ENCODE peak calls at places on chromosomes 12 and 14, in six cellular contexts. K is heart left ventricle; B is heart right ventricle; N is CD4-positive, CD25-positive, alpha-beta regulatory T cell; H is cardiac muscle cell; U is H9. W is an unnamed sample. For H3K9me3, the result is how much of the 10 kb centered on the place peaks cover.

GRCh38 chr12:57861967-57862366 is 15.4 kb upstream of the CTDSP2 start:
- DNase-seq in U (no peak), N (no peak), K (no peak), B (no peak), H (no peak), W (no peak)

GRCh38 chr14:95713596-95714371 is at the start of gene TCL1A:
- DNase-seq in K (no peak), B (no peak), N (no peak), U (peak), H (no peak), W (no peak)

GRCh38 chr14:94110552-94111181 is at the start of gene IFI27:
- DNase-seq in B (peak), N (no peak), H (no peak), K (peak), U (peak), W (no peak)

GRCh38 chr12:132836803-132837331 is 8.2 kb upstream of the GOLGA3 start:
- DNase-seq in N (no peak), B (no peak), K (no peak), H (no peak), U (no peak), W (no peak)

GRCh38 chr12:80617733-80618132 is 89.7 kb upstream of the MYF6 start:
- DNase-seq in H (no peak), B (no peak), N (no peak), K (no peak), U (no peak), W (no peak)

GRCh38 chr12:83893101-83893500 is 1019.5 kb downstream of the SLC6A15 start:
- DNase-seq in H (no peak), U (no peak), K (no peak), N (no peak), B (no peak), W (no peak)

GRCh38 chr12:57539134-57539768 is 7.7 kb downstream of the DCTN2 start:
- DNase-seq in K (no peak), B (no peak), U (no peak), H (no peak), N (no peak), W (no peak)

GRCh38 chr12:78696267-78696666 is 168.3 kb upstream of the SYT1 start:
- DNase-seq in K (no peak), N (no peak), H (no peak), B (no peak), U (no peak), W (no peak)

GRCh38 chr14:70995671-70996070 is 88.4 kb downstream of the PCNX1 start:
- DNase-seq in B (no peak), N (no peak), U (peak), H (no peak), K (no peak), W (no peak)

GRCh38 chr14:35814371-35815005 is 5.4 kb upstream of the RALGAPA1 start:
- DNase-seq in K (peak), N (peak), H (peak), U (peak), B (peak), W (peak)

GRCh38 chr12:77493311-77493710 is 337.4 kb upstream of the NAV3 start:
- DNase-seq in U (no peak), B (peak), K (peak), N (no peak), H (no peak), W (no peak)

GRCh38 chr12:124398578-124399227 is 103.8 kb downstream of the RFLNA start:
- DNase-seq in B (no peak), U (no peak), H (no peak), K (no peak), N (no peak), W (no peak)

GRCh38 chr12:64670856-64671639 is 60.8 kb downstream of the RASSF3 start:
- DNase-seq in K (no peak), N (no peak), B (no peak), H (peak), U (no peak), W (no peak)

GRCh38 chr14:99589031-99589441 is 15.0 kb downstream of the CCDC85C start:
- DNase-seq in U (no peak), H (no peak), N (no peak), K (no peak), B (no peak), W (no peak)

GRCh38 chr12:122072031-122072970 is 6.3 kb upstream of the MLXIP start:
- DNase-seq in H (peak), K (peak), N (no peak), B (peak), U (no peak), W (no peak)

GRCh38 chr12:54004841-54005530 is 3.8 kb upstream of the HOXC8 start:
- DNase-seq in K (no peak), B (no peak), H (no peak), U (peak), N (no peak), W (no peak)

GRCh38 chr12:50732591-50732990 is 31.3 kb upstream of the ATF1 start:
- DNase-seq in H (no peak), N (no peak), U (no peak), B (no peak), K (no peak), W (no peak)

GRCh38 chr14:70008457-70008856 is 129.2 kb downstream of the SMOC1 start:
- DNase-seq in N (no peak), B (no peak), K (no peak), U (no peak), H (no peak), W (no peak)

GRCh38 chr12:117143008-117143532 is 43.9 kb upstream of the TESC start:
- DNase-seq in K (no peak), N (no peak), H (no peak), B (no peak), U (no peak), W (no peak)

GRCh38 chr12:6341439-6342139 is at the start of gene TNFRSF1A:
- DNase-seq in N (no peak), K (peak), H (peak), B (peak), U (peak), W (peak)

GRCh38 chr12:108629824-108630476 is 3.7 kb downstream of the SELPLG start:
- DNase-seq in N (peak), B (no peak), H (no peak), K (peak), U (no peak), W (no peak)

GRCh38 chr14:56759633-56760032 is 50.6 kb downstream of the OTX2 start:
- DNase-seq in H (peak), N (no peak), B (no peak), K (no peak), U (no peak), W (no peak)

GRCh38 chr14:53022593-53022992 is 71.7 kb upstream of the FERMT2 start:
- DNase-seq in K (no peak), U (no peak), H (no peak), B (no peak), N (no peak), W (peak)

GRCh38 chr12:32688786-32689185 is 9.7 kb downstream of the DNM1L start:
- DNase-seq in H (no peak), K (no peak), U (peak), B (no peak), N (no peak), W (no peak)

GRCh38 chr14:33475623-33476022 is 475.3 kb downstream of the EGLN3 start:
- DNase-seq in N (no peak), B (peak), H (peak), U (peak), K (peak), W (no peak)

GRCh38 chr14:94570440-94570839 is 9.2 kb downstream of the SERPINA4 start:
- DNase-seq in K (no peak), U (no peak), N (no peak), H (no peak), B (no peak), W (no peak)

GRCh38 chr14:79376557-79376956 is 834.7 kb downstream of the DIO2 start:
- DNase-seq in K (no peak), B (no peak), U (no peak), N (no peak), H (peak), W (no peak)
- H3K9me3 ChIP-seq in K (under half), B (under half), U (under half), N (under half), H (under half), W (under half)

DNA sequence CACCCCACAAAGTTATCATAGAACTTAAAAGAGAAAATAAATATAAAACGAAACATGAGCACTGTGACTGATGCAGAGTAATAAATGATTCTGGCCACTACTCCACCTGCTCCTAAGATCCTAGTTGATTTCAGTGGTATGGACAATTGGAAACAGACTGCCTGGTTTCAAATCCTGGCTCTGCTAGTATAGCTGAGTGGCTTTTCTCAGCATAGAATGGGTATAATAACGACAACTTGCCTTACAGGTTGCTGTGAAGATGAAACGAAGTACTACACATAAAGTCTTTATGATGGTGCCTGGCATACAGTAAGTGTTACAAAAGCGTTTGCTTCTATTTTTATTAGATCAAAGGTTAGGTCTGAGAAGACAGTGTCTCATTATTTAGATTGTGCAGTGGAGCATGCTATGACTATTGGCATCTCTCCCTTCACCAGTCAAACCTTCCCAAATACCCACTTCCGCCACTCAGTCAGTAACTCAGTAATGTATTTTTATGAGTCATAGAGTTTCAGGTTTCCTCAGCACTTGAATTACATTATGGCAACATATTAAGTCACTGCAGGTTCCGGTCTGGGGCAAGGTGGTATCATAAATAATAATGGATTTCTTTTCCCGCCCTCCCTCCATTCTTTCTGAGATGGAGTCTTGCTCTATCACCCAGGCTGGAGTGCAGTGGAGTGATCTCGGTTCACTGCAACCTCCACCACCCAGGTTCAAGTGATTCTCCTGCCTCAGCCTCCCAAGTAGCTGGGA is 29.7 kb upstream of the NR2C1 start:
- DNase-seq in H (no peak), K (no peak), B (no peak), N (no peak), U (no peak), W (no peak)
- H3K27ac ChIP-seq in H (no peak), K (no peak), B (no peak), N (no peak), U (no peak), W (no peak)

GRCh38 chr12:34218193-34219045 is 196.1 kb downstream of the ALG10 start:
- DNase-seq in U (peak), H (no peak), N (peak), B (peak), K (peak), W (peak)

GRCh38 chr12:34217660-34218059 is 195.4 kb downstream of the ALG10 start:
- DNase-seq in H (no peak), B (no peak), U (no peak), K (no peak), N (no peak), W (no peak)

GRCh38 chr12:34215893-34216285 is 193.6 kb downstream of the ALG10 start:
- DNase-seq in K (no peak), H (no peak), N (no peak), B (no peak), U (no peak), W (no peak)

GRCh38 chr12:34215213-34215892 is 193.1 kb downstream of the ALG10 start:
- DNase-seq in K (no peak), H (no peak), N (no peak), U (no peak), B (no peak), W (no peak)

GRCh38 chr12:34219046-34219770 is 196.9 kb downstream of the ALG10 start:
- DNase-seq in N (no peak), U (no peak), K (no peak), H (no peak), B (no peak), W (no peak)
- H3K9me3 ChIP-seq in N (under half), U (under half), K (under half), H (under half), B (under half), W (under half)

DNA sequence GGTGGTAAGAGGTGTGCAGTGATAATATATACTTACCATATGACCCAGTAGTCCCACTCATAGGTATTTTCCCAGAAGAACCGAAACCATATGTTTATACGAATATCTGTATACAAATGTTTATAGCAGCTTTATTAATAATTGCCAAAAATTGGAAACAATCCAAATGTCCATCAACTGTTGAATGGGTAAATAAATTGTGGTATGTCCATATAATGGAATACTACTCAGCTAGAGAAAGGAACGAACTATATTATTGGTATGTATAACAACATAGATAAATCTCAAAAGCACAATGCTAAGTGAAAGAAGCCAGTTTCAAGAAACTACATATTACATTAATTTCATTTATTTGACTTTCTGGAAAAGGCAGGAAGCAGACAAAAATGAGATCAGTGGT is 66.1 kb downstream of the TTLL5 start:
- DNase-seq in B (no peak), N (no peak), K (no peak), H (no peak), U (no peak), W (no peak)
- H3K27ac ChIP-seq in B (no peak), N (no peak), K (no peak), H (no peak), U (no peak), W (no peak)

DNA sequence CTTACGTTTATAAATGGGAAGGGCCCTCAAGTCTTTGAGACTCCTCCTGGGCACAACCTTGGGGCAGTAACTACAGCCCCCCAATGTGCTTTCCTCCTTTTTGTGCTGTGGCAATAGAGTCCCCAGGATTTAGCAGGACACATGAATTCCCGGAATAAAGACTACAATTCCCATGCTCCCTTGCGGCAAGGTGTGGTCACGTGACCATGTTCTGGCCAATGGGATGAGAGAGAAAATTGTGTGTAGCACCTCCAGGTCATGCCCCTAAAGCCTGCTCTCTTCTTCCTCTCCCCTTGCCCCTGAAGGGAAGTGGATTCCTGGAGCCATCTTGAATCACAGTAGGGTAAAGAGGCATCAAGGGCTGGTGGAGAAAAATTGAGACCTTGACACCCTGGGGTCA is 295.1 kb upstream of the SFSWAP start:
- DNase-seq in K (no peak), B (no peak), H (no peak), U (peak), N (no peak), W (no peak)
- H3K9me3 ChIP-seq in K (under half), B (under half), H (under half), U (under half), N (under half), W (under half)

GRCh38 chr12:109885616-109886015 is 5.3 kb upstream of the GLTP start:
- DNase-seq in H (no peak), U (no peak), B (no peak), K (no peak), N (no peak), W (no peak)
- H3K27ac ChIP-seq in H (no peak), U (no peak), B (no peak), K (no peak), N (no peak), W (no peak)

GRCh38 chr14:79540394-79540793 is 670.9 kb downstream of the DIO2 start:
- DNase-seq in H (no peak), U (no peak), B (no peak), K (no peak), N (no peak), W (no peak)

GRCh38 chr14:79544671-79545070 is 666.6 kb downstream of the DIO2 start:
- DNase-seq in U (no peak), K (no peak), H (no peak), B (no peak), N (no peak), W (no peak)

GRCh38 chr14:79543348-79543747 is 668.0 kb downstream of the DIO2 start:
- DNase-seq in B (no peak), K (no peak), H (no peak), N (no peak), U (no peak), W (no peak)

GRCh38 chr14:79543966-79544365 is 667.3 kb downstream of the DIO2 start:
- DNase-seq in N (no peak), U (peak), K (no peak), H (peak), B (no peak), W (no peak)

GRCh38 chr14:79542121-79542520 is 669.2 kb downstream of the DIO2 start:
- DNase-seq in H (no peak), U (no peak), K (no peak), N (no peak), B (no peak), W (no peak)
- H3K9me3 ChIP-seq in H (under half), U (under half), K (under half), N (under half), B (under half), W (under half)

GRCh38 chr14:68877993-68878575 is 85.2 kb upstream of the ZFP36L1 start:
- DNase-seq in U (no peak), H (no peak), N (no peak), B (no peak), K (no peak), W (no peak)
- H3K27ac ChIP-seq in U (no peak), H (no peak), N (no peak), B (no peak), K (no peak), W (no peak)

DNA sequence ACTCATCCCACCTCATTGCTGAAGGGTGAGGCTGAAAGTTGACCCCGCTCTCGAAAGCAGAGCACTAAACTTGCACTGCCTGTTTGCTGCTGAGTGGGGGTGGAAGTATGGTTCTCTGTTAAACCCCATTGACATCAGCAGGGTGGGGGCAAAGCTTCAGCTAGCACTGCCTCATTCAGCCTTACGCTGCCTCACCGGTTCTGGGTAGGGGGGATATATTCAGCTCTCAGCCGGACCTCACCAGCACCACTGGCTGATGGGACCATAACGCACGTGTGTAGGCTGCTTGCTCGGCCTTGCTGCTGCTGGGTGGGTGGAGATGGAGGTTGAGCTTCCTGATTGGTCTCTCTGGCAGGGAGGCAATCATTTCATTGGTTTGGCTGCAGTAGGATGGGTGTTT is 265.7 kb upstream of the RTL1 start:
- DNase-seq in U (no peak), B (no peak), H (no peak), K (no peak), N (no peak), W (no peak)
- H3K9me3 ChIP-seq in U (under half), B (half or more), H (under half), K (under half), N (under half), W (under half)